ENCODE peak calls at places on chromosomes 12 and 14, in eight cellular contexts. One of them, this sample, is unnamed.

GRCh38 chr14:68632591-68632895 is 160.3 kb downstream of the ZFP36L1 start:
- DNase-seq in Karpas-422: no peak
- DNase-seq in naive thymus-derived CD4-positive, alpha-beta T cell: no peak
- DNase-seq in HuH-7.5: no peak
- DNase-seq in SIG-M5: no peak
- DNase-seq in T-helper 2 cell: no peak
- DNase-seq in foreskin fibroblast: no peak
- DNase-seq in GM13976: no peak
- DNase-seq in this sample: no peak

GRCh38 chr12:57718641-57719528 is 19.7 kb downstream of the AGAP2 start:
- DNase-seq in HuH-7.5: no peak
- DNase-seq in naive thymus-derived CD4-positive, alpha-beta T cell: no peak
- DNase-seq in GM13976: peak
- DNase-seq in foreskin fibroblast: no peak
- DNase-seq in T-helper 2 cell: no peak
- DNase-seq in SIG-M5: no peak
- DNase-seq in Karpas-422: no peak
- DNase-seq in this sample: no peak

GRCh38 chr12:122021822-122022392 is at the start of gene BCL7A:
- DNase-seq in T-helper 2 cell: no peak
- DNase-seq in HuH-7.5: peak
- DNase-seq in GM13976: peak
- DNase-seq in naive thymus-derived CD4-positive, alpha-beta T cell: peak
- DNase-seq in Karpas-422: peak
- DNase-seq in SIG-M5: no peak
- DNase-seq in foreskin fibroblast: peak
- DNase-seq in this sample: no peak

GRCh38 chr14:41609704-41610183 is 3.1 kb downstream of the LRFN5 start:
- DNase-seq in SIG-M5: no peak
- DNase-seq in foreskin fibroblast: no peak
- DNase-seq in HuH-7.5: peak
- DNase-seq in Karpas-422: no peak
- DNase-seq in GM13976: no peak
- DNase-seq in naive thymus-derived CD4-positive, alpha-beta T cell: no peak
- DNase-seq in T-helper 2 cell: no peak
- DNase-seq in this sample: no peak

GRCh38 chr14:93765032-93765626 is 23.2 kb downstream of the PRIMA1 start:
- DNase-seq in foreskin fibroblast: no peak
- DNase-seq in T-helper 2 cell: no peak
- DNase-seq in SIG-M5: no peak
- DNase-seq in naive thymus-derived CD4-positive, alpha-beta T cell: no peak
- DNase-seq in HuH-7.5: no peak
- DNase-seq in Karpas-422: no peak
- DNase-seq in GM13976: no peak
- DNase-seq in this sample: no peak

GRCh38 chr12:111330800-111331752 is 37.8 kb downstream of the PHETA1 start:
- DNase-seq in T-helper 2 cell: no peak
- DNase-seq in Karpas-422: peak
- DNase-seq in naive thymus-derived CD4-positive, alpha-beta T cell: no peak
- DNase-seq in HuH-7.5: peak
- DNase-seq in SIG-M5: no peak
- DNase-seq in foreskin fibroblast: no peak
- DNase-seq in GM13976: peak
- DNase-seq in this sample: no peak

GRCh38 chr12:22333186-22333745 is 1.2 kb downstream of the ST8SIA1 start:
- DNase-seq in naive thymus-derived CD4-positive, alpha-beta T cell: no peak
- DNase-seq in GM13976: no peak
- DNase-seq in foreskin fibroblast: peak
- DNase-seq in HuH-7.5: no peak
- DNase-seq in SIG-M5: no peak
- DNase-seq in T-helper 2 cell: no peak
- DNase-seq in Karpas-422: no peak
- DNase-seq in this sample: no peak

GRCh38 chr12:83261998-83262397 is 575.3 kb downstream of the TMTC2 start:
- DNase-seq in foreskin fibroblast: no peak
- DNase-seq in naive thymus-derived CD4-positive, alpha-beta T cell: no peak
- DNase-seq in SIG-M5: no peak
- DNase-seq in T-helper 2 cell: no peak
- DNase-seq in GM13976: no peak
- DNase-seq in HuH-7.5: no peak
- DNase-seq in Karpas-422: peak
- DNase-seq in this sample: no peak

GRCh38 chr14:63454436-63454835 is 88.7 kb downstream of the PPP2R5E start:
- DNase-seq in foreskin fibroblast: no peak
- DNase-seq in HuH-7.5: no peak
- DNase-seq in SIG-M5: no peak
- DNase-seq in naive thymus-derived CD4-positive, alpha-beta T cell: no peak
- DNase-seq in T-helper 2 cell: no peak
- DNase-seq in Karpas-422: no peak
- DNase-seq in GM13976: no peak
- DNase-seq in this sample: no peak

GRCh38 chr12:57208116-57208945 is 8.3 kb upstream of the NXPH4 start:
- DNase-seq in GM13976: no peak
- DNase-seq in naive thymus-derived CD4-positive, alpha-beta T cell: no peak
- DNase-seq in HuH-7.5: no peak
- DNase-seq in foreskin fibroblast: no peak
- DNase-seq in SIG-M5: no peak
- DNase-seq in T-helper 2 cell: no peak
- DNase-seq in Karpas-422: no peak
- DNase-seq in this sample: no peak

GRCh38 chr14:51562816-51563215 is 88.9 kb upstream of the FRMD6 start:
- DNase-seq in Karpas-422: no peak
- DNase-seq in SIG-M5: no peak
- DNase-seq in GM13976: no peak
- DNase-seq in T-helper 2 cell: no peak
- DNase-seq in foreskin fibroblast: peak
- DNase-seq in naive thymus-derived CD4-positive, alpha-beta T cell: no peak
- DNase-seq in HuH-7.5: no peak
- DNase-seq in this sample: no peak

GRCh38 chr12:48220701-48221100 is 17.6 kb upstream of the OR10AD1 start:
- DNase-seq in GM13976: no peak
- DNase-seq in foreskin fibroblast: no peak
- DNase-seq in SIG-M5: no peak
- DNase-seq in Karpas-422: no peak
- DNase-seq in T-helper 2 cell: no peak
- DNase-seq in naive thymus-derived CD4-positive, alpha-beta T cell: no peak
- DNase-seq in HuH-7.5: no peak
- DNase-seq in this sample: no peak

GRCh38 chr12:32920506-32921085 is 24.0 kb upstream of the PKP2 start:
- DNase-seq in T-helper 2 cell: no peak
- DNase-seq in GM13976: no peak
- DNase-seq in HuH-7.5: no peak
- DNase-seq in Karpas-422: no peak
- DNase-seq in foreskin fibroblast: no peak
- DNase-seq in SIG-M5: no peak
- DNase-seq in naive thymus-derived CD4-positive, alpha-beta T cell: no peak
- DNase-seq in this sample: no peak

GRCh38 chr14:23174785-23175184 is 8.7 kb downstream of the SLC7A8 start:
- DNase-seq in Karpas-422: no peak
- DNase-seq in foreskin fibroblast: no peak
- DNase-seq in SIG-M5: no peak
- DNase-seq in naive thymus-derived CD4-positive, alpha-beta T cell: no peak
- DNase-seq in T-helper 2 cell: no peak
- DNase-seq in GM13976: no peak
- DNase-seq in HuH-7.5: no peak
- DNase-seq in this sample: no peak

GRCh38 chr14:77746064-77746463 is 14.9 kb downstream of the SNW1 start:
- DNase-seq in GM13976: no peak
- DNase-seq in HuH-7.5: no peak
- DNase-seq in foreskin fibroblast: no peak
- DNase-seq in naive thymus-derived CD4-positive, alpha-beta T cell: no peak
- DNase-seq in Karpas-422: no peak
- DNase-seq in SIG-M5: no peak
- DNase-seq in T-helper 2 cell: no peak
- DNase-seq in this sample: no peak

GRCh38 chr12:132772551-132772950 is 10.9 kb upstream of the ANKLE2 start:
- DNase-seq in T-helper 2 cell: no peak
- DNase-seq in SIG-M5: no peak
- DNase-seq in HuH-7.5: no peak
- DNase-seq in GM13976: peak
- DNase-seq in naive thymus-derived CD4-positive, alpha-beta T cell: no peak
- DNase-seq in foreskin fibroblast: no peak
- DNase-seq in Karpas-422: no peak
- DNase-seq in this sample: no peak

GRCh38 chr12:50230217-50230616 is 53.1 kb downstream of the LIMA1 start:
- DNase-seq in naive thymus-derived CD4-positive, alpha-beta T cell: no peak
- DNase-seq in foreskin fibroblast: no peak
- DNase-seq in T-helper 2 cell: no peak
- DNase-seq in SIG-M5: no peak
- DNase-seq in HuH-7.5: no peak
- DNase-seq in Karpas-422: no peak
- DNase-seq in GM13976: no peak
- DNase-seq in this sample: no peak

GRCh38 chr12:120468846-120469449 is 600 bp downstream of the SRSF9 start:
- DNase-seq in GM13976: peak
- DNase-seq in SIG-M5: no peak
- DNase-seq in Karpas-422: peak
- DNase-seq in naive thymus-derived CD4-positive, alpha-beta T cell: no peak
- DNase-seq in T-helper 2 cell: peak
- DNase-seq in HuH-7.5: peak
- DNase-seq in foreskin fibroblast: no peak
- DNase-seq in this sample: no peak